ENCODE peak calls at places on chromosome 7, in six cellular contexts. F is choroid plexus epithelial cell, D is T-helper 1 cell, I is GM04503, P is mesothelial cell of epicardium, C is skeletal muscle cell. G is an unnamed sample.

GRCh38 chr7:15801565-15801964 is 115.1 kb upstream of the MEOX2 start:
- DNase-seq in F (peak), D (no peak), I (peak), P (no peak), C (peak), G (no peak)

GRCh38 chr7:5238500-5238899 is 44.2 kb upstream of the SLC29A4 start:
- DNase-seq in F (no peak), D (no peak), I (no peak), P (no peak), C (no peak), G (no peak)

GRCh38 chr7:150845471-150845870 is 6.8 kb upstream of the AOC1 start:
- DNase-seq in F (no peak), D (no peak), I (no peak), P (peak), C (no peak), G (no peak)

GRCh38 chr7:41656357-41656756 is 46.5 kb downstream of the INHBA start:
- DNase-seq in F (peak), D (no peak), I (peak), P (no peak), C (peak), G (no peak)

GRCh38 chr7:2118630-2119190 is 114.0 kb downstream of the MAD1L1 start:
- DNase-seq in F (no peak), D (no peak), I (no peak), P (no peak), C (no peak), G (no peak)

GRCh38 chr7:133053321-133053891 is 28.5 kb downstream of the CHCHD3 start:
- DNase-seq in F (peak), D (no peak), I (peak), P (no peak), C (peak), G (peak)

GRCh38 chr7:79608005-79608404 is 154.5 kb upstream of the MAGI2 start:
- DNase-seq in F (no peak), D (no peak), I (no peak), P (no peak), C (no peak), G (no peak)

GRCh38 chr7:73557108-73557396 is 438 bp downstream of the BCL7B start:
- DNase-seq in F (peak), D (peak), I (peak), P (peak), C (peak), G (peak)

GRCh38 chr7:15317215-15317614 is 244.6 kb downstream of the AGMO start:
- DNase-seq in F (no peak), D (no peak), I (no peak), P (no peak), C (no peak), G (no peak)

GRCh38 chr7:120735791-120736190 is 122.2 kb downstream of the TSPAN12 start:
- DNase-seq in F (peak), D (no peak), I (no peak), P (no peak), C (peak), G (no peak)

GRCh38 chr7:113998934-113999333 is 80.1 kb upstream of the PPP1R3A start:
- DNase-seq in F (no peak), D (no peak), I (no peak), P (no peak), C (no peak), G (no peak)

GRCh38 chr7:2726316-2727018 is 38.5 kb downstream of the AMZ1 start:
- DNase-seq in F (no peak), D (no peak), I (no peak), P (no peak), C (no peak), G (no peak)

GRCh38 chr7:39353615-39354376 is 212.4 kb upstream of the YAE1 start:
- DNase-seq in F (peak), D (no peak), I (no peak), P (peak), C (peak), G (no peak)

GRCh38 chr7:5997210-5997808 is 11.5 kb downstream of the PMS2 start:
- DNase-seq in F (peak), D (peak), I (peak), P (no peak), C (no peak), G (peak)

G was measured in A549.